ENCODE peak calls at places on chromosomes 12 and 14, in nine cellular contexts. N is left ventricle myocardium inferior; L is PC-9; V is CD8-positive, alpha-beta T cell; Q is fibroblast of lung; M is Caco-2; R is tibial nerve; F is heart right ventricle; Z is ascending aorta. O is an unnamed sample. For H3K4me1, the result is how much of the 10 kb centered on the place peaks cover.

GRCh38 chr12:71731439-71732356 is 23.0 kb upstream of the RAB21 start:
- DNase-seq in N (no peak), L (no peak), V (no peak), Q (peak), M (no peak), R (no peak), F (no peak), Z (no peak), O (no peak)

GRCh38 chr14:91261115-91261514 is 16.6 kb upstream of the GPR68 start:
- DNase-seq in N (no peak), L (no peak), V (no peak), Q (no peak), M (no peak), R (no peak), F (no peak), Z (no peak), O (no peak)

GRCh38 chr14:105090493-105091334 is 25.5 kb upstream of the GPR132 start:
- DNase-seq in N (peak), L (peak), V (peak), Q (peak), M (peak), R (peak), F (peak), Z (peak), O (peak)

GRCh38 chr12:46839964-46840363 is 14.2 kb upstream of the SLC38A4 start:
- DNase-seq in N (no peak), L (no peak), V (no peak), Q (no peak), M (no peak), R (no peak), F (no peak), Z (no peak), O (no peak)

GRCh38 chr14:67461341-67461985 is 27.1 kb downstream of the TMEM229B start:
- DNase-seq in N (no peak), L (peak), V (no peak), Q (no peak), M (no peak), R (no peak), F (no peak), Z (no peak), O (no peak)

GRCh38 chr12:13135336-13136178 is 32.1 kb upstream of the GSG1 start:
- DNase-seq in N (no peak), L (peak), V (no peak), Q (peak), M (peak), R (no peak), F (no peak), Z (peak), O (no peak)

GRCh38 chr14:80926706-80927384 is 14.7 kb downstream of the CEP128 start:
- DNase-seq in N (no peak), L (no peak), V (no peak), Q (peak), M (no peak), R (no peak), F (no peak), Z (no peak), O (no peak)

GRCh38 chr12:93741741-93742085 is 64.5 kb downstream of the CRADD start:
- DNase-seq in N (no peak), L (no peak), V (no peak), Q (peak), M (no peak), R (peak), F (no peak), Z (no peak), O (no peak)

GRCh38 chr12:114665411-114666181 is 18.4 kb downstream of the TBX3 start:
- DNase-seq in N (no peak), L (no peak), V (no peak), Q (no peak), M (no peak), R (no peak), F (no peak), Z (no peak), O (no peak)

GRCh38 chr14:37063467-37064240 is 108.8 kb downstream of the SLC25A21 start:
- DNase-seq in N (no peak), L (no peak), V (no peak), Q (peak), M (no peak), R (no peak), F (no peak), Z (no peak), O (no peak)

GRCh38 chr14:68373124-68373646 is 419.7 kb downstream of the ZFP36L1 start:
- DNase-seq in N (no peak), L (no peak), V (no peak), Q (no peak), M (no peak), R (no peak), F (no peak), Z (no peak), O (no peak)

GRCh38 chr12:92164712-92165111 is 19.1 kb upstream of the BTG1 start:
- DNase-seq in N (no peak), L (no peak), V (no peak), Q (no peak), M (no peak), R (no peak), F (no peak), Z (no peak), O (no peak)
- H3K4me1 ChIP-seq in N (under half), L (under half), V (under half), Q (under half), M (under half), R (under half), F (under half), Z (under half), O (under half)

DNA sequence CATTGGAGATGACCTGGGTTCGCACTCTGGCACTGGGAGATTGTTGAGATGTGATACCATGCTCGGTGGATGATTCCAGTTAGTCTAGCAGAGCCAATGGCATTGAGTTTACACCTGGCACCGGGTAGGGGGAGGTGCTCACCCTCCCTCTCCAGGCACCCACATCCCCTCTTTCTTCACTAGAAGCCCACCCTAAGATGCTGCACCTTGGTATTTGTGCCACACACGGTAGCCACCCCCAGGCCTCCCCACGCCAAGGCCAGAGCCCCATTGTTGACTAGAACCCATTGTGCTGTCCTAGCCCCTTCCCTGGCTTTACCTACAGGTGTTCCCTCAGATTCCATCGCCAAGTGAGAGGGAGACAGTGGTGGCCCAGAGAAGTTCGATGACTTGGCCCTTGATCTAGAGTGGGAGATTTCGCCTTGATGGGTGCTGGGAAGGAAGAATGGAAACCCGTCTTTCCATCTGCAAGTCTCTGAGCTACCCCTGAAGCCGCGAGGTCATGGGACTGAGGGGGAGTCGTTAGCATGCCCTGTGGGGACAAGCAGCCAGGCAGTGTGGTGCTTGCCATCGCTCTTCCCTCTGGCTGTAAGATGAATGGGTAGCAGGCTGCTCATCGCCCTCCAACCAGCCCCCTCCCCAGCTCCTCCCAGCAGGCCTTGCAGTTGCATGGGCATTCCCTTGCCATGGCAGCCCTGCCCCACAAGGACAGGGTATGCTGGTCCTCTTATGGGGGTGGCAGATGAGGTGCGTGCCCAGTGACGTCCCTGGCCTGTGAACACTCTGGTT is 8.7 kb downstream of the CCND2 start:
- DNase-seq in N (no peak), L (no peak), V (no peak), Q (no peak), M (peak), R (no peak), F (no peak), Z (peak), O (no peak)
- H3K4me1 ChIP-seq in N (half or more), L (under half), V (half or more), Q (under half), M (under half), R (half or more), F (half or more), Z (under half), O (under half)

GRCh38 chr14:93984070-93984469 is 7.7 kb upstream of the ASB2 start:
- DNase-seq in N (no peak), L (no peak), V (no peak), Q (peak), M (no peak), R (no peak), F (no peak), Z (no peak), O (no peak)
- H3K4me1 ChIP-seq in N (half or more), L (under half), V (under half), Q (under half), M (under half), R (under half), F (under half), Z (under half), O (under half)

GRCh38 chr12:6330192-6330591 is 11.7 kb downstream of the TNFRSF1A start:
- DNase-seq in N (no peak), L (no peak), V (no peak), Q (no peak), M (no peak), R (no peak), F (no peak), Z (no peak), O (no peak)
- H3K4me1 ChIP-seq in N (half or more), L (under half), V (half or more), Q (under half), M (under half), R (half or more), F (under half), Z (under half), O (under half)